ENCODE peak calls at places on chromosomes 4 and X, in seven cellular contexts. B is thyroid gland, H is uterus, K is stomach, V is heart left ventricle, A is body of pancreas, E is Peyer's patch. U is an unnamed sample.

GRCh38 chr4:90950385-90950841 is 823.2 kb downstream of the CCSER1 start:
- DNase-seq in B (no peak), H (no peak), K (no peak), V (no peak), A (no peak), E (no peak), U (no peak)

GRCh38 chr4:14583331-14583730 is 418.9 kb upstream of the CPEB2 start:
- DNase-seq in B (no peak), H (no peak), K (no peak), V (no peak), A (no peak), E (no peak), U (no peak)

GRCh38 chrX:15977644-15978043 is 123.0 kb upstream of the AP1S2 start:
- DNase-seq in B (no peak), H (no peak), K (no peak), V (no peak), A (no peak), E (no peak), U (no peak)

GRCh38 chrX:143634373-143634685 is 1.6 kb downstream of the SLITRK4 start:
- DNase-seq in B (peak), H (no peak), K (no peak), V (no peak), A (no peak), E (peak), U (no peak)

GRCh38 chr4:123477804-123478209 is 81.2 kb downstream of the SPRY1 start:
- DNase-seq in B (no peak), H (no peak), K (no peak), V (peak), A (no peak), E (no peak), U (no peak)

GRCh38 chr4:183747931-183748664 is 89.0 kb downstream of the TRAPPC11 start:
- DNase-seq in B (peak), H (no peak), K (no peak), V (no peak), A (peak), E (no peak), U (peak)

GRCh38 chr4:10018818-10019438 is 2.4 kb downstream of the SLC2A9 start:
- DNase-seq in B (peak), H (peak), K (peak), V (peak), A (peak), E (peak), U (peak)

GRCh38 chr4:86160423-86160822 is 199.4 kb downstream of the MAPK10 start:
- DNase-seq in B (no peak), H (no peak), K (no peak), V (no peak), A (no peak), E (no peak), U (no peak)

GRCh38 chr4:40349561-40350198 is 14.5 kb downstream of the CHRNA9 start:
- DNase-seq in B (no peak), H (no peak), K (no peak), V (no peak), A (no peak), E (no peak), U (no peak)

GRCh38 chrX:136623400-136623799 is 24.6 kb upstream of the CD40LG start:
- DNase-seq in B (no peak), H (no peak), K (no peak), V (no peak), A (no peak), E (no peak), U (no peak)

GRCh38 chr4:83771113-83771705 is 235.3 kb downstream of the GPAT3 start:
- DNase-seq in B (peak), H (no peak), K (peak), V (peak), A (peak), E (no peak), U (no peak)

GRCh38 chr4:113695328-113696169 is 66.0 kb downstream of the CAMK2D start:
- DNase-seq in B (no peak), H (no peak), K (no peak), V (no peak), A (no peak), E (no peak), U (no peak)

GRCh38 chr4:7736436-7737267 is 203.0 kb downstream of the AFAP1 start:
- DNase-seq in B (no peak), H (no peak), K (no peak), V (no peak), A (no peak), E (no peak), U (no peak)

GRCh38 chr4:41865306-41865980 is 69.8 kb upstream of the TMEM33 start:
- DNase-seq in B (no peak), H (no peak), K (no peak), V (no peak), A (no peak), E (no peak), U (no peak)

GRCh38 chr4:165814256-165815010 is 58.6 kb upstream of the TLL1 start:
- DNase-seq in B (no peak), H (no peak), K (no peak), V (no peak), A (no peak), E (no peak), U (no peak)

GRCh38 chrX:1925053-1925481 is 310.2 kb downstream of the ASMT start:
- DNase-seq in B (no peak), H (no peak), K (no peak), V (no peak), A (no peak), E (no peak), U (no peak)

GRCh38 chr4:124708517-124709300 is 3.8 kb downstream of the ANKRD50 start:
- DNase-seq in B (no peak), H (no peak), K (no peak), V (no peak), A (no peak), E (no peak), U (no peak)

GRCh38 chrX:72554448-72555140 is 18.0 kb downstream of the HDAC8 start:
- DNase-seq in B (no peak), H (no peak), K (no peak), V (no peak), A (no peak), E (peak), U (no peak)

GRCh38 chr4:99572527-99573240 is 1.9 kb upstream of the MTTP start:
- DNase-seq in B (no peak), H (no peak), K (no peak), V (no peak), A (no peak), E (no peak), U (no peak)

GRCh38 chrX:34299451-34299967 is 167.4 kb upstream of the FAM47A start:
- DNase-seq in B (no peak), H (no peak), K (no peak), V (no peak), A (no peak), E (no peak), U (no peak)

GRCh38 chr4:23237771-23238170 is 545.0 kb downstream of the GBA3 start:
- DNase-seq in B (peak), H (no peak), K (peak), V (peak), A (peak), E (no peak), U (no peak)

GRCh38 chr4:102500371-102501175 is 586 bp upstream of the NFKB1 start:
- DNase-seq in B (peak), H (peak), K (peak), V (peak), A (peak), E (no peak), U (peak)

GRCh38 chrX:108397627-108398392 is 40.4 kb downstream of the COL4A6 start:
- DNase-seq in B (no peak), H (no peak), K (no peak), V (no peak), A (no peak), E (no peak), U (no peak)

GRCh38 chr4:15368906-15369305 is 58.9 kb upstream of the C1QTNF7 start:
- DNase-seq in B (no peak), H (no peak), K (no peak), V (no peak), A (no peak), E (no peak), U (no peak)

GRCh38 chrX:103688949-103689348 is 2.5 kb upstream of the MORF4L2 start:
- DNase-seq in B (no peak), H (no peak), K (no peak), V (no peak), A (no peak), E (no peak), U (no peak)

GRCh38 chrX:146186540-146186939 is 368.9 kb downstream of the SLITRK2 start:
- DNase-seq in B (no peak), H (no peak), K (no peak), V (no peak), A (no peak), E (no peak), U (no peak)

GRCh38 chrX:111830561-111830960 is 45.4 kb upstream of the TRPC5OS start:
- DNase-seq in B (no peak), H (no peak), K (no peak), V (no peak), A (no peak), E (no peak), U (no peak)

GRCh38 chr4:183362916-183363542 is 40.8 kb upstream of the CLDN24 start:
- DNase-seq in B (no peak), H (no peak), K (no peak), V (no peak), A (no peak), E (no peak), U (no peak)

GRCh38 chrX:109629310-109629709 is 4.3 kb upstream of the KCNE5 start:
- DNase-seq in B (no peak), H (no peak), K (no peak), V (no peak), A (peak), E (no peak), U (no peak)

GRCh38 chrX:7347465-7347864 is 199.5 kb upstream of the PUDP start:
- DNase-seq in B (no peak), H (no peak), K (no peak), V (no peak), A (no peak), E (no peak), U (no peak)

GRCh38 chr4:86934147-86934771 is 552 bp upstream of the AFF1 start:
- DNase-seq in B (no peak), H (no peak), K (no peak), V (no peak), A (no peak), E (no peak), U (no peak)

GRCh38 chr4:32207456-32207855 is 1487.3 kb downstream of the PCDH7 start:
- DNase-seq in B (no peak), H (no peak), K (no peak), V (no peak), A (no peak), E (no peak), U (no peak)

GRCh38 chr4:81499840-81500239 is 28.1 kb upstream of the RASGEF1B start:
- DNase-seq in B (no peak), H (no peak), K (no peak), V (no peak), A (no peak), E (no peak), U (no peak)

GRCh38 chrX:40617566-40617965 is 5.7 kb upstream of the MPC1L start:
- DNase-seq in B (no peak), H (no peak), K (no peak), V (no peak), A (no peak), E (no peak), U (no peak)

GRCh38 chrX:10239611-10240064 is 82.9 kb downstream of the CLCN4 start:
- DNase-seq in B (no peak), H (peak), K (no peak), V (no peak), A (no peak), E (no peak), U (no peak)

GRCh38 chr4:81442479-81443085 is 29.1 kb downstream of the RASGEF1B start:
- DNase-seq in B (no peak), H (no peak), K (no peak), V (no peak), A (no peak), E (no peak), U (no peak)

GRCh38 chr4:87192155-87192919 is 28.1 kb downstream of the KLHL8 start:
- DNase-seq in B (no peak), H (no peak), K (no peak), V (no peak), A (no peak), E (no peak), U (no peak)

GRCh38 chr4:89496851-89497250 is 189.3 kb upstream of the GPRIN3 start:
- DNase-seq in B (no peak), H (no peak), K (no peak), V (no peak), A (no peak), E (no peak), U (no peak)

GRCh38 chr4:74157743-74158560 is at the start of gene MTHFD2L:
- DNase-seq in B (peak), H (peak), K (peak), V (peak), A (peak), E (peak), U (peak)
- TF ChIP-seq POLR2A in B (peak), H (peak), K (peak), V (no peak), A (peak), E (peak), U (peak)

GRCh38 chr4:152348670-152349069 is 187.2 kb downstream of the FBXW7 start:
- DNase-seq in B (no peak), H (no peak), K (no peak), V (no peak), A (no peak), E (no peak), U (no peak)

GRCh38 chr4:152356428-152357034 is 179.4 kb downstream of the FBXW7 start:
- DNase-seq in B (no peak), H (no peak), K (no peak), V (no peak), A (no peak), E (no peak), U (no peak)

GRCh38 chr4:152351080-152351479 is 184.8 kb downstream of the FBXW7 start:
- DNase-seq in B (no peak), H (no peak), K (no peak), V (no peak), A (no peak), E (no peak), U (no peak)

GRCh38 chr4:152352215-152352614 is 183.7 kb downstream of the FBXW7 start:
- DNase-seq in B (no peak), H (no peak), K (no peak), V (no peak), A (no peak), E (no peak), U (no peak)

GRCh38 chr4:152352645-152353116 is 183.2 kb downstream of the FBXW7 start:
- DNase-seq in B (peak), H (peak), K (no peak), V (peak), A (peak), E (no peak), U (peak)
- TF ChIP-seq POLR2A in B (no peak), H (peak), K (no peak), V (no peak), A (no peak), E (no peak), U (peak)

GRCh38 chr4:153488719-153489384 is 22.7 kb downstream of the TMEM131L start:
- DNase-seq in B (no peak), H (no peak), K (no peak), V (peak), A (no peak), E (no peak), U (peak)
- TF ChIP-seq POLR2A in B (no peak), H (no peak), K (no peak), V (no peak), A (no peak), E (no peak), U (no peak)

GRCh38 chr4:104490096-104490769 is 4.5 kb downstream of the CXXC4 start:
- DNase-seq in B (peak), H (no peak), K (no peak), V (peak), A (peak), E (peak), U (no peak)
- TF ChIP-seq POLR2A in B (no peak), H (no peak), K (no peak), V (no peak), A (no peak), E (no peak), U (no peak)

DNA sequence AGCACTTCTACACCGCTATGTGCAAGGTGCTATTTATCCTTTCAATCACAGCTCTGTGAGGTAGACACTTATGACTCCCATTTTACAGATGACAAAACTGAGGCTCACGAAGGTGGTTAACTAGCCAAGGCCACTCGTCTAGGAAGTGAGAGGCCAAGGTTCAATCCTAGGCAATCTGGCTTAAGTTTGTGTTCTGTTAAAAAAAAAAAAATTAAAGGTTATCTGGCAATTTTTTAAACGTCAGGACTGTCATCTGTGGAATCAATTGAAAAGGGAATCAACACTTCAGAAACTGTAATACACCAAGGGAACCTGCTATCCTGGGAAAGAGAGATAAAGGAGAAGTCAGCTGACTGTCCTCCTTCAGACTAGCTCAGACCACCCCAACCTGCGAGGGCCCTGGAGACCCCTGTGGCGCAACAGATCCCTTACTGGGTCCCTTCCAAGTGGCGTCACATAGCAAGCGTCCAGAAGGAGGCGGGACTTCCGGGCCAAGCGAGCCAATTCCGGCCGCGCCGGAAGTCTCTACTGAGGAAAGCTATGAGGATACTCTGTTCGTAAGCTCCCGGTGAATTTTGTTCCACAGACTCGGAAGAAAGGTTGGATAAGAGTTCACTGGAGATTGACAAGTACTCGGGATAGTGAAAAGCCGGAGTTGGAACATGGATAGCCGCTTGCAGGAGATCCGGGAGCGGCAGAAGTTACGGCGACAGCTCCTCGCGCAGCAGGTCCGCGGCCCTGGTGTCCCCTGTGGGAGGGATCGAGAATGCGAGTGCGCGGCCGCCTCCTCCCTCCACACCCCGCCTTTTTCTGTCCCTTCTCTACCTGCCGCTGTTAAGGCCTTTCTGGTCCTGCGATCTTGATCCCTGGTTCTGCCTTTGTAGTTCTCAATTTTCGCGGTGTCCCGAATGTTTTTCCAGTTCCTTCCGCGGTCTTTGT is at the start of gene METTL14:
- DNase-seq in B (peak), H (peak), K (peak), V (peak), A (peak), E (peak), U (peak)
- TF ChIP-seq POLR2A in B (no peak), H (peak), K (no peak), V (no peak), A (no peak), E (peak), U (peak)

GRCh38 chr4:153344131-153345010 is at the start of gene MND1:
- DNase-seq in B (peak), H (peak), K (peak), V (peak), A (peak), E (peak), U (peak)
- TF ChIP-seq POLR2A in B (no peak), H (no peak), K (no peak), V (no peak), A (no peak), E (no peak), U (no peak)

DNA sequence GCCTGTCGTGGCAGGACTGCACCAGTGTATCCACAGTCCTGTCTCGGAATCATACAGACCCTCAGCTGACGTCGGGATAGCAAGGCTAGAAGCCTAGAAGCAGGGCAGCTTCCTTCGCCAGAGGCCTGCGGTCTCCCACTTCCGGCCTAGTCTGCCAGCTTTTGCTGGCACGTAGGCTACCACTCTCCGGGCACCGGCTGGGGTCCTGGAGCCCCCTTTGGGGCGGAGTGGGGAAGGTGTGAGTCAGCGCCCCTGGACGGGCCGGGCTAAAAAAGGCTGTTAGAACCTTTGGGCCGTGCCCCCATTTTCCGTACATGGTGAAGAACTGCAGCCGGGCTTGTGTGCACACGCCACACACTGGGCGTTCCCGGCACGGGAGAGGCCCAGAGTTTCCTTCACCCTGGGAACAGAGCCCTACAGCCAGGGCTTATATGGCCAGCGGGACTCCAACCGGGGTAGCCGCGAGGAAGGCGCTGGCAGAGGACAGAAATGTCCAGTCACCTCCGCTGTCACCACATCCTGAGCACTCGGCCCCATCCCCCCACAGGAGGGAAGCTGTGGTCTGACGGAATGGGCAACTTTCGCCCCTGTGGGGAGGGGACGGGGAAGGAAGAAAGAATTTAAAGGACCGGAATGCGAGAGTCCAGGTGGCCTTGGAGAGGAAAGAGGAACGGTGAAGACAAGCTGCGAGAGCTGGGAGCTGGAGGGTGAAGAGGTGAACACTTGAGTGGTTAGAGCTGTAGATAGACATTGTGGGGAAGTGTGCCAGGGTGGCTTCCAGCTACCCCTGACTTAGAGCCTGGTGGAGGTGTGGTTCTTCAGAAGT is 4.6 kb downstream of the MAGIX start:
- DNase-seq in B (peak), H (peak), K (peak), V (peak), A (peak), E (peak), U (no peak)
- TF ChIP-seq POLR2A in B (no peak), H (peak), K (no peak), V (no peak), A (no peak), E (peak), U (no peak)

GRCh38 chr4:25454491-25454890 is 77.4 kb downstream of the ANAPC4 start:
- DNase-seq in B (peak), H (no peak), K (no peak), V (no peak), A (no peak), E (no peak), U (no peak)

GRCh38 chr4:25451676-25452075 is 74.6 kb downstream of the ANAPC4 start:
- DNase-seq in B (no peak), H (no peak), K (no peak), V (no peak), A (no peak), E (no peak), U (no peak)

GRCh38 chr4:25452081-25452480 is 75.0 kb downstream of the ANAPC4 start:
- DNase-seq in B (no peak), H (no peak), K (no peak), V (no peak), A (no peak), E (no peak), U (no peak)

GRCh38 chr4:25457053-25457715 is 80.1 kb downstream of the ANAPC4 start:
- DNase-seq in B (no peak), H (no peak), K (no peak), V (no peak), A (no peak), E (no peak), U (no peak)
- TF ChIP-seq POLR2A in B (no peak), H (no peak), K (no peak), V (no peak), A (no peak), E (no peak), U (no peak)